ENCODE peak calls at places on chromosomes 11 and 22, in six cellular contexts. Z, E, X, I, M and A are unnamed samples.

GRCh38 chr11:88507771-88508557 is 170.4 kb upstream of the CTSC start:
- DNase-seq in Z (peak; percentile 16), E (no peak), X (no peak), I (no peak), M (no peak), A (no peak)

GRCh38 chr11:112290462-112290894 is 29.8 kb upstream of the PLET1 start:
- DNase-seq in Z (no peak), E (no peak), X (no peak), I (no peak), M (no peak), A (no peak)

GRCh38 chr11:58127350-58127749 is 2.0 kb upstream of the OR9I1 start:
- DNase-seq in Z (no peak), E (no peak), X (no peak), I (no peak), M (no peak), A (no peak)

GRCh38 chr11:19935507-19935906 is 222.9 kb downstream of the NAV2 start:
- DNase-seq in Z (peak; percentile 67), E (no peak), X (no peak), I (no peak), M (peak; percentile 54), A (no peak)

GRCh38 chr22:30445438-30445936 is 19.9 kb downstream of the MTFP1 start:
- DNase-seq in Z (no peak), E (no peak), X (no peak), I (no peak), M (no peak), A (no peak)

GRCh38 chr11:82988936-82989627 is 82.6 kb downstream of the RAB30 start:
- DNase-seq in Z (no peak), E (no peak), X (no peak), I (no peak), M (no peak), A (no peak)

GRCh38 chr11:123268118-123268517 is 73.1 kb upstream of the CLMP start:
- DNase-seq in Z (no peak), E (no peak), X (no peak), I (no peak), M (no peak), A (no peak)

GRCh38 chr11:134497586-134497985 is 85.5 kb upstream of the B3GAT1 start:
- DNase-seq in Z (no peak), E (peak; percentile 74), X (no peak), I (peak; percentile 77), M (no peak), A (peak; percentile 68)

GRCh38 chr11:126310992-126311310 is 7.1 kb downstream of the DCPS start:
- DNase-seq in Z (no peak), E (no peak), X (no peak), I (no peak), M (no peak), A (no peak)

DNA sequence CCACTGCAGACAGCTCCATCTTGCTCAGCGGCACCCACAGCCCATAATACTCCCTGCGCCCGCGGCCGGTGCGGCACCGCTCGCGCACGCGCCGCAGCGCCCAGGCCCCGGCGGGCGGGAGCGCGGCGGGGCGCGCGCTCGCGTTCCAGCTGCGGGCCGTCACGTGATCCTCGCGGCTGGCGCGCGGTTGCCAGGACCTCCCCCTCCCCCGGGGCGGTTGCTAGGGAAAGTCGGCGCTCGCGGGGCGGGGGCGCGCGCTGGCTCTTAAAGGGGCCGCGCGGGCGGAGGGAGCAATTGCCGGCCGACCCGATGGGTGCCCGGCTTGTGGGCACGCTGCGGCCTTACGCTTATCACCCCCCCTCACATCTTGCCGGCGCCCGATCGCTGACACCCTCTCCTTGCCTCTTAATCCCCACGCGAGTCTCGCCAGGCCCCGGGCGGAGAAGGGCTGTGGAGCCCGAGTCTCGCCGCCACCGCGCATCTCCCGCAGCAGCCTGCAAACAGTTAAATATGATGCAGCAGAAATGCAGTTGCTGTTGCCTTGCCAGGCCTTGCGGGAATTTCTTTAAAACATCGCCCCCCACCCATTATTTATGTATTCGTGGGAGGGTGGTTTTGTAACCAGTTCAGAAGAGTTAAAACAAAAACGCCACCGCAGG is at the start of gene CBX6:
- DNase-seq in Z (peak; percentile 92), E (peak; percentile 97), X (peak; percentile 92), I (peak; percentile 93), M (peak; percentile 53), A (peak; percentile 96)
- TF ChIP-seq POLR2AphosphoS5 in Z (peak; percentile 60), E (peak; percentile 28), X (no peak), I (peak; percentile 62), M (peak; percentile 42), A (no peak)

GRCh38 chr11:93525601-93526000 is 17.6 kb downstream of the SMCO4 start:
- DNase-seq in Z (no peak), E (no peak), X (no peak), I (no peak), M (no peak), A (no peak)
- H3K4me1 ChIP-seq in Z (peaks cover 10% of the 10 kb centered on the region), E (peaks cover 41% of the 10 kb centered on the region), X (no peaks in the 10 kb centered on the region), I (peaks cover 4% of the 10 kb centered on the region), M (peaks cover 2% of the 10 kb centered on the region), A (peaks cover 42% of the 10 kb centered on the region)

GRCh38 chr11:63916837-63917684 is at the start of gene RCOR2:
- DNase-seq in Z (peak; percentile 52), E (peak; percentile 77), X (peak; percentile 98), I (peak; percentile 79), M (no peak), A (no peak)
- TF ChIP-seq POLR2AphosphoS5 in Z (peak; percentile 18), E (peak; percentile 71), X (peak; percentile 16), I (peak; percentile 47), M (peak; percentile 84), A (no peak)

DNA sequence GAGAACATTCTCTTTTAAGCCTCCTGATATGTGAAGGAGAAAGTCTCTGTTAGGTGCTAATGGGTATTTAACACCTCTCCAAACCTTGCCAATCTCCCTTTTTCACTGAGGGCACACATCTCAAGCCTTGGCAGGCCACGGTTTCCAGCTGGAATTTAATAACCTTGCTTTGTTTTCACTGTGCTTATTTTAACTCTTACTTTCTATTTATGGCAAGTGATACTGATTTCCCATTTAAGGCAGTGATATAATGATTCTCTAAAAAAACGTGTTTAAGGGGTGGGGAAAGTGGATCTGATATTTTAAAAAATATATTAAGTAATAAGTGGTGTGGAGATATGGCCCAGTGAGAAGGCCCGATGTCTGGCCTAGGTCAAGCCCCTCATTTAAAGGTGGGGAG is 1.1 kb upstream of the RASD2 start:
- DNase-seq in Z (no peak), E (no peak), X (no peak), I (no peak), M (no peak), A (no peak)
- H3K4me1 ChIP-seq in Z (peaks cover 14% of the 10 kb centered on the region), E (peaks cover 14% of the 10 kb centered on the region), X (peaks cover 11% of the 10 kb centered on the region), I (peaks cover 26% of the 10 kb centered on the region), M (peaks cover 18% of the 10 kb centered on the region), A (peaks cover 20% of the 10 kb centered on the region)